ENCODE peak calls at places on chromosome 11, in ten cellular contexts. T is body of pancreas, D is GM12878, Q is IMR-90, P is HepG2, U is A549, L is upper lobe of left lung, K is heart left ventricle, W is right lobe of liver, E is K562. X is an unnamed sample.

GRCh38 chr11:115751244-115751643 is 247.0 kb upstream of the CADM1 start:
- ATAC-seq in L (no peak), U (no peak), D (no peak), W (no peak), E (no peak), T (no peak), Q (no peak), P (no peak), K (no peak), X (no peak)

GRCh38 chr11:104467414-104467813 is 303.5 kb upstream of the PDGFD start:
- ATAC-seq in E (no peak), L (no peak), W (no peak), P (no peak), D (no peak), Q (no peak), K (peak; percentile 61), T (no peak), U (no peak), X (no peak)

GRCh38 chr11:129814244-129814992 is 1.2 kb upstream of the TMEM45B start:
- ATAC-seq in L (no peak), K (no peak), D (no peak), P (peak; percentile 11), Q (no peak), T (no peak), W (no peak), U (peak; percentile 57), E (peak; percentile 96), X (no peak)

GRCh38 chr11:102050927-102051575 is 3.8 kb downstream of the CFAP300 start:
- ATAC-seq in D (no peak), E (no peak), K (no peak), W (no peak), L (no peak), P (no peak), Q (no peak), T (no peak), U (no peak), X (no peak)

GRCh38 chr11:125802387-125802786 is 14.5 kb downstream of the PATE3 start:
- ATAC-seq in T (no peak), P (no peak), K (no peak), Q (no peak), L (no peak), U (no peak), E (no peak), W (no peak), D (no peak), X (no peak)

GRCh38 chr11:83175815-83176214 is 17.7 kb upstream of the ANKRD42 start:
- ATAC-seq in U (no peak), Q (no peak), D (no peak), P (peak; percentile 25), E (no peak), T (peak; percentile 40), K (no peak), L (no peak), W (peak; percentile 71), X (no peak)

GRCh38 chr11:128803440-128803839 is 63.7 kb downstream of the KCNJ1 start:
- ATAC-seq in U (no peak), Q (no peak), D (no peak), T (no peak), P (no peak), E (no peak), K (peak; percentile 14), L (peak; percentile 32), W (peak; percentile 43), X (no peak)

GRCh38 chr11:93820085-93820710 is 30.2 kb downstream of the VSTM5 start:
- ATAC-seq in Q (no peak), K (no peak), E (peak; percentile 36), L (peak; percentile 27), P (peak; percentile 37), D (no peak), U (peak; percentile 21), T (no peak), W (no peak), X (no peak)

GRCh38 chr11:103047837-103048236 is 44.1 kb downstream of the DCUN1D5 start:
- ATAC-seq in W (peak; percentile 56), K (no peak), D (no peak), L (no peak), E (no peak), P (no peak), T (no peak), U (no peak), Q (no peak), X (no peak)

GRCh38 chr11:133136376-133136775 is 395.9 kb downstream of the OPCML start:
- ATAC-seq in W (no peak), K (no peak), L (no peak), D (no peak), U (no peak), Q (no peak), T (no peak), P (no peak), E (no peak), X (no peak)

GRCh38 chr11:304915-305833 is 2.4 kb upstream of the IFITM2 start:
- ATAC-seq in K (no peak), E (peak; percentile 63), T (peak; percentile 60), L (no peak), W (peak; percentile 36), U (peak; percentile 62), P (no peak), D (peak; percentile 12), Q (peak; percentile 50), X (peak; percentile 21)

GRCh38 chr11:121829159-121829643 is 286.8 kb downstream of the BLID start:
- ATAC-seq in T (peak; percentile 68), D (no peak), L (peak; percentile 78), K (peak; percentile 98), Q (peak; percentile 95), E (no peak), U (no peak), P (no peak), W (peak; percentile 39), X (peak; percentile 95)

GRCh38 chr11:12207384-12208150 is 97.2 kb downstream of the MICAL2 start:
- ATAC-seq in E (no peak), W (no peak), Q (peak; percentile 36), L (no peak), U (no peak), K (no peak), T (no peak), D (peak; percentile 73), P (no peak), X (no peak)

DNA sequence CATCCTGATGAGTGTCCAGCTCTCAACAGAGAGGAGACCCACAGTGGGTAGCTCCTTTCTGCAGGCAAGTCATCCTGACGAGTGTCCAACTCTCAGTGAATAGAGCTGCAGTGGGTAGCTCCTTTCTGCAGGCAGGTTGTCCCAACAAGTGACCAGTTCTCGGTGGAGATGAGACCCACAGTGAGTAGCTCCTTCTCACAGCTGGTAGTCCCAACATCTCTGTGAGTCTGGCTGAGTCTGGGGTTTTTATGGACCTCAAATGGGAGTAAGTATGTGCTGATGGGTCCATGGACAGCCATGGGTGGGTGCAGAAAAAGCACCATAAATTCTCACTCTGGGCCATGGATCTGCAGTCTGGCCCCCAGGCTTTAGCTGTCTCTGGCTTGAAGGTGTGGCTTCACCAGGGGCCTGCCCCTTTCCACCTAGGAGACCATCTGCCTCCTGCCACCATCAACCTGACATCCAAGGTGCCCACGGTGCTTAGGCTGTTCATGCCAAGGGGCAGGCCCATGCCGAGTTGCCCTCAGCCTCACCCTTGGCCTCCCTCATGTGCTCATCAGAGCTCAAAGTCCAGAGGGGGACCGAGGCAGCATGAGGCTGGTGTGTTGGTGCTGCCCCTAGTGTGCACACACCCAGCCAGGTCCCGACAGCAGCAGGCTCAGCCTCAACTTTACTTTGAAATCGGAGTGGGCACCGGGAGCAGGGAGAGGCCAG is 15.3 kb downstream of the NPAT start:
- ATAC-seq in U (no peak), E (peak; percentile 16), W (no peak), K (peak; percentile 41), T (no peak), L (peak; percentile 64), P (peak; percentile 65), Q (no peak), D (no peak), X (no peak)
- TF ChIP-seq POLR2A in U (no peak), E (no peak), W (no peak), K (no peak), T (no peak), L (no peak), P (no peak), Q (no peak), D (peak; percentile 56), X (no peak)

GRCh38 chr11:1763336-1763795 is 361 bp downstream of the CTSD start:
- ATAC-seq in E (peak; percentile 42), P (peak; percentile 40), W (no peak), T (peak; percentile 4), U (peak; percentile 39), K (peak; percentile 0), Q (peak; percentile 37), D (peak; percentile 54), L (no peak), X (no peak)

GRCh38 chr11:1761110-1761856 is 2.4 kb downstream of the CTSD start:
- ATAC-seq in P (no peak), U (no peak), Q (no peak), T (no peak), K (no peak), D (no peak), L (no peak), W (no peak), E (no peak), X (no peak)

GRCh38 chr11:1761857-1762536 is 1.7 kb downstream of the CTSD start:
- ATAC-seq in U (no peak), L (no peak), K (no peak), Q (no peak), T (no peak), D (no peak), E (no peak), P (no peak), W (no peak), X (no peak)

GRCh38 chr11:1763796-1764661 is at the start of gene CTSD:
- ATAC-seq in E (peak; percentile 80), U (peak; percentile 69), P (peak; percentile 68), W (peak; percentile 44), K (peak; percentile 84), T (peak; percentile 86), L (peak; percentile 82), D (peak; percentile 91), Q (peak; percentile 96), X (peak; percentile 84)

GRCh38 chr11:1762537-1763302 is 1.0 kb downstream of the CTSD start:
- ATAC-seq in K (peak; percentile 1), Q (no peak), U (peak; percentile 44), T (peak; percentile 74), W (peak; percentile 43), L (peak; percentile 28), E (peak; percentile 23), P (peak; percentile 57), D (peak; percentile 12), X (peak; percentile 20)
- TF ChIP-seq POLR2A in K (peak; percentile 36), Q (no peak), U (no peak), T (peak; percentile 93), W (peak; percentile 82), L (no peak), E (no peak), P (no peak), D (no peak), X (no peak)

DNA sequence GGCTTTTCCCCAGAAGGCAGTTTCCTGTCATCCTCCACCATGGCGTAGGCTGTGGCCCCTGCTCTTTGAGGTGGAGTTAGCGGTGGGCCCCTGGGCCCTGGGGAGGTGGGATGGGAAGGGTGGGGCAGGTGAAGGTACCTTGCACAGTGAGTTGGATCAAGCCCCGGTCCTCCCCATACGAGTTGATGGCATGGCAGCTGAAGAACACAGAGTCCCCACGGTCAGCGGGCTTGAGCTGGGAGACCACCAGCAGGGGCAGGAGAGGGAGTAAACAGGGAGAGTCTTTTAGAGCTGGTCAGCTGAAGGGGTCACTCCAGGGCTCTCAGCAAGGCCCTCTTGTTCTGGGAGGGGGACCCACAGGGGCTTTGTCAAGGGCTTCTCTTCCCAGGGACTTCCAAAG is 153.4 kb downstream of the CEP164 start:
- ATAC-seq in P (no peak), K (no peak), T (no peak), L (no peak), E (no peak), U (no peak), Q (no peak), W (no peak), D (no peak), X (no peak)
- TF ChIP-seq POLR2A in P (no peak), K (no peak), T (no peak), L (no peak), E (no peak), U (no peak), Q (no peak), W (no peak), D (no peak), X (no peak)

GRCh38 chr11:43947003-43947500 is 4.6 kb downstream of the C11orf96 start:
- ATAC-seq in U (peak; percentile 63), L (no peak), D (no peak), P (peak; percentile 39), T (no peak), K (no peak), E (peak; percentile 81), Q (peak; percentile 15), W (peak; percentile 5), X (no peak)
- TF ChIP-seq POLR2A in U (no peak), L (no peak), D (no peak), P (no peak), T (no peak), K (no peak), E (no peak), Q (no peak), W (peak; percentile 11), X (no peak)

X was measured in gastroesophageal sphincter.